ENCODE peak calls at places on chromosomes 6 and 20, in five cellular contexts. One of them, this sample, is unnamed.

GRCh38 chr6:151629791-151630190 is 136.0 kb downstream of the CCDC170 start:
- DNase-seq in DMS79 treated with DMSO at 0.1 percent for 48 hours: no peak
- DNase-seq in NCI-H1436: no peak
- DNase-seq in cardiac fibroblast: no peak
- DNase-seq in GDM1: no peak
- DNase-seq in this sample: no peak

GRCh38 chr6:37971711-37972410 is 152.3 kb downstream of the ZFAND3 start:
- DNase-seq in DMS79 treated with DMSO at 0.1 percent for 48 hours: no peak
- DNase-seq in NCI-H1436: no peak
- DNase-seq in cardiac fibroblast: no peak
- DNase-seq in GDM1: no peak
- DNase-seq in this sample: no peak

GRCh38 chr6:106192824-106193223 is 106.7 kb downstream of the PRDM1 start:
- DNase-seq in DMS79 treated with DMSO at 0.1 percent for 48 hours: no peak
- DNase-seq in NCI-H1436: no peak
- DNase-seq in cardiac fibroblast: no peak
- DNase-seq in GDM1: no peak
- DNase-seq in this sample: peak

GRCh38 chr6:116444092-116444491 is 17.1 kb upstream of the CALHM6 start:
- DNase-seq in DMS79 treated with DMSO at 0.1 percent for 48 hours: no peak
- DNase-seq in NCI-H1436: no peak
- DNase-seq in cardiac fibroblast: peak
- DNase-seq in GDM1: peak
- DNase-seq in this sample: peak

GRCh38 chr20:9912858-9913434 is 74.1 kb upstream of the PAK5 start:
- DNase-seq in DMS79 treated with DMSO at 0.1 percent for 48 hours: peak
- DNase-seq in NCI-H1436: peak
- DNase-seq in cardiac fibroblast: peak
- DNase-seq in GDM1: peak
- DNase-seq in this sample: peak

GRCh38 chr20:50801747-50802125 is 6.9 kb downstream of the BCAS4 start:
- DNase-seq in DMS79 treated with DMSO at 0.1 percent for 48 hours: no peak
- DNase-seq in NCI-H1436: no peak
- DNase-seq in cardiac fibroblast: no peak
- DNase-seq in GDM1: no peak
- DNase-seq in this sample: no peak

GRCh38 chr6:436308-437041 is 44.9 kb downstream of the IRF4 start:
- DNase-seq in DMS79 treated with DMSO at 0.1 percent for 48 hours: no peak
- DNase-seq in NCI-H1436: no peak
- DNase-seq in cardiac fibroblast: peak
- DNase-seq in GDM1: no peak
- DNase-seq in this sample: no peak

GRCh38 chr20:1867495-1868260 is 27.5 kb upstream of the SIRPA start:
- DNase-seq in DMS79 treated with DMSO at 0.1 percent for 48 hours: no peak
- DNase-seq in NCI-H1436: no peak
- DNase-seq in cardiac fibroblast: peak
- DNase-seq in GDM1: peak
- DNase-seq in this sample: no peak

GRCh38 chr6:137852346-137852745 is 14.7 kb upstream of the TNFAIP3 start:
- DNase-seq in DMS79 treated with DMSO at 0.1 percent for 48 hours: no peak
- DNase-seq in NCI-H1436: no peak
- DNase-seq in cardiac fibroblast: no peak
- DNase-seq in GDM1: no peak
- DNase-seq in this sample: no peak

GRCh38 chr6:46011241-46012085 is 4.2 kb downstream of the CLIC5 start:
- DNase-seq in DMS79 treated with DMSO at 0.1 percent for 48 hours: no peak
- DNase-seq in NCI-H1436: no peak
- DNase-seq in cardiac fibroblast: no peak
- DNase-seq in GDM1: no peak
- DNase-seq in this sample: no peak

GRCh38 chr6:28161410-28162079 is 19.9 kb downstream of the ZKSCAN8 start:
- DNase-seq in DMS79 treated with DMSO at 0.1 percent for 48 hours: no peak
- DNase-seq in NCI-H1436: peak
- DNase-seq in cardiac fibroblast: peak
- DNase-seq in GDM1: no peak
- DNase-seq in this sample: peak

GRCh38 chr6:47004458-47004857 is 37.7 kb downstream of the ADGRF1 start:
- DNase-seq in DMS79 treated with DMSO at 0.1 percent for 48 hours: no peak
- DNase-seq in NCI-H1436: no peak
- DNase-seq in cardiac fibroblast: no peak
- DNase-seq in GDM1: no peak
- DNase-seq in this sample: no peak

GRCh38 chr20:55232647-55233046 is 757.3 kb downstream of the DOK5 start:
- DNase-seq in DMS79 treated with DMSO at 0.1 percent for 48 hours: no peak
- DNase-seq in NCI-H1436: no peak
- DNase-seq in cardiac fibroblast: no peak
- DNase-seq in GDM1: no peak
- DNase-seq in this sample: no peak

GRCh38 chr20:34350095-34350494 is 13.0 kb upstream of the ITCH start:
- DNase-seq in DMS79 treated with DMSO at 0.1 percent for 48 hours: no peak
- DNase-seq in NCI-H1436: no peak
- DNase-seq in cardiac fibroblast: no peak
- DNase-seq in GDM1: no peak
- DNase-seq in this sample: no peak

GRCh38 chr6:116210750-116211425 is 43.0 kb downstream of the TSPYL4 start:
- DNase-seq in DMS79 treated with DMSO at 0.1 percent for 48 hours: peak
- DNase-seq in NCI-H1436: no peak
- DNase-seq in cardiac fibroblast: peak
- DNase-seq in GDM1: no peak
- DNase-seq in this sample: no peak

GRCh38 chr6:131061041-131061770 is 1.8 kb downstream of the EPB41L2 start:
- DNase-seq in DMS79 treated with DMSO at 0.1 percent for 48 hours: no peak
- DNase-seq in NCI-H1436: no peak
- DNase-seq in cardiac fibroblast: peak
- DNase-seq in GDM1: no peak
- DNase-seq in this sample: no peak

GRCh38 chr6:14682821-14683220 is 563.0 kb upstream of the JARID2 start:
- DNase-seq in DMS79 treated with DMSO at 0.1 percent for 48 hours: no peak
- DNase-seq in NCI-H1436: no peak
- DNase-seq in cardiac fibroblast: peak
- DNase-seq in GDM1: no peak
- DNase-seq in this sample: no peak

This sample was measured in HTR-8/SVneo.